ENCODE peak calls at places on chromosomes 3 and 15, in four cellular contexts. O is A673, C is hepatocyte, I is SK-N-SH. B is an unnamed sample. For H3K4me1, the result is how much of the 10 kb centered on the place peaks cover.

GRCh38 chr3:108041253-108041652 is 49.6 kb downstream of the CD47 start:
- DNase-seq in O (no peak), C (no peak), I (no peak), B (no peak)

GRCh38 chr3:184237211-184237610 is 7.8 kb downstream of the VWA5B2 start:
- DNase-seq in O (no peak), C (no peak), I (peak), B (no peak)

GRCh38 chr3:165056510-165056909 is 21.8 kb downstream of the SI start:
- DNase-seq in O (no peak), C (no peak), I (no peak), B (no peak)

GRCh38 chr15:96889734-96890480 is 559.4 kb downstream of the NR2F2 start:
- DNase-seq in O (peak), C (no peak), I (no peak), B (no peak)

GRCh38 chr15:57635300-57635944 is 43.7 kb downstream of the MYZAP start:
- DNase-seq in O (no peak), C (no peak), I (no peak), B (no peak)

GRCh38 chr3:40780341-40780800 is 255.6 kb downstream of the ZNF621 start:
- DNase-seq in O (no peak), C (peak), I (no peak), B (no peak)

GRCh38 chr15:76470691-76471090 is 134.1 kb downstream of the ISL2 start:
- DNase-seq in O (no peak), C (no peak), I (no peak), B (no peak)

GRCh38 chr3:17639765-17640164 is 102.7 kb downstream of the TBC1D5 start:
- DNase-seq in O (peak), C (peak), I (no peak), B (no peak)

GRCh38 chr3:48273594-48274211 is 32.8 kb downstream of the ZNF589 start:
- DNase-seq in O (peak), C (peak), I (peak), B (no peak)

GRCh38 chr3:100941046-100941445 is 52.2 kb downstream of the ABI3BP start:
- DNase-seq in O (no peak), C (no peak), I (no peak), B (no peak)

GRCh38 chr3:157388976-157389375 is 47.7 kb upstream of the PTX3 start:
- DNase-seq in O (no peak), C (no peak), I (no peak), B (no peak)

GRCh38 chr15:38714309-38715072 is 149.9 kb upstream of the RASGRP1 start:
- DNase-seq in O (no peak), C (peak), I (no peak), B (no peak)

GRCh38 chr3:12969487-12969886 is 103.7 kb downstream of the IQSEC1 start:
- DNase-seq in O (no peak), C (peak), I (no peak), B (no peak)

GRCh38 chr3:106251160-106251892 is 382.5 kb upstream of the CBLB start:
- DNase-seq in O (no peak), C (no peak), I (no peak), B (no peak)

GRCh38 chr3:20057612-20058180 is 17.4 kb downstream of the KAT2B start:
- DNase-seq in O (no peak), C (no peak), I (no peak), B (no peak)

GRCh38 chr3:169746924-169747323 is 17.9 kb downstream of the TERC start:
- DNase-seq in O (no peak), C (no peak), I (no peak), B (no peak)

GRCh38 chr3:167735233-167736107 is at the start of gene SERPINI1:
- DNase-seq in O (peak), C (peak), I (peak), B (peak)

DNA sequence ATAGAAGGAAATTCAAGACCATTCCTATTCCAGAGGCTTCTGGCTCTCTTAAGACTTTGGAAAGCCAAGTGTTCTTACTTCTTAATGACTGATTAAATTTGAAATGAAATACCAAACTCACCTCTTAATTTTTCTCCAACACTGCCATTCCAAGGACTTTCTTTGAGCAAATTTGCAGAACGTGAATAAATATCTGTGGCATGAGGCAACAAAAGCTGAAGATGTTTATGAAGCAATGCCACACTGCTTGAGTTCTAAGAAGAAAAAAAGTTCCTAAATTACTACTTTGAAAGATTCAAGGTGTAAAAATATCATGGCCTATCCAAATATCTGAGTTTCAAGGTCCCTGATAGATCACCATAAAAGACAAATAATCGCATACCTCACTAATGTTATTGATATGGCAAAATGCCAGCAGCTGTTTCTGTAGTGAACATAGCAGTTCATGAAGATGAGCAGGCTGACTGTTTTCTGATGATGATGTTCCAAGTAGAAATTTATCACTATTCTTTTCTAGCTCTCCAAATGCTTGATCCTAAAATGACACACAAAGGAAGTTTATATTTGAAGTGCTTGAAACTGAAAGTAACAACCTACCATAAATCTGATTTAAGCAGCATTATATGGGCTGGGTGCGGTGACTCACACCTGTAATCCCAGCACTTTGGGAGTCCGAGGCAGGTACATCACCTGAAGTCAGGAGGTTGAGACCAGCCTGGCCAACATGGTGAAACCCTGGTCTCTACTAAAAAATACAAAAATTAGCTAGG is 104.4 kb downstream of the HERC1 start:
- DNase-seq in O (no peak), C (no peak), I (no peak), B (no peak)
- H3K27ac ChIP-seq in O (no peak), C (no peak), I (no peak), B (no peak)

GRCh38 chr15:74423443-74424257 is 10.1 kb downstream of the SEMA7A start:
- DNase-seq in O (no peak), C (no peak), I (no peak), B (no peak)

GRCh38 chr15:74424901-74425528 is 8.7 kb downstream of the SEMA7A start:
- DNase-seq in O (no peak), C (no peak), I (no peak), B (no peak)

GRCh38 chr15:74421302-74422245 is 12.2 kb downstream of the SEMA7A start:
- DNase-seq in O (no peak), C (no peak), I (no peak), B (no peak)

GRCh38 chr15:74422370-74422722 is 11.4 kb downstream of the SEMA7A start:
- DNase-seq in O (no peak), C (no peak), I (no peak), B (no peak)

DNA sequence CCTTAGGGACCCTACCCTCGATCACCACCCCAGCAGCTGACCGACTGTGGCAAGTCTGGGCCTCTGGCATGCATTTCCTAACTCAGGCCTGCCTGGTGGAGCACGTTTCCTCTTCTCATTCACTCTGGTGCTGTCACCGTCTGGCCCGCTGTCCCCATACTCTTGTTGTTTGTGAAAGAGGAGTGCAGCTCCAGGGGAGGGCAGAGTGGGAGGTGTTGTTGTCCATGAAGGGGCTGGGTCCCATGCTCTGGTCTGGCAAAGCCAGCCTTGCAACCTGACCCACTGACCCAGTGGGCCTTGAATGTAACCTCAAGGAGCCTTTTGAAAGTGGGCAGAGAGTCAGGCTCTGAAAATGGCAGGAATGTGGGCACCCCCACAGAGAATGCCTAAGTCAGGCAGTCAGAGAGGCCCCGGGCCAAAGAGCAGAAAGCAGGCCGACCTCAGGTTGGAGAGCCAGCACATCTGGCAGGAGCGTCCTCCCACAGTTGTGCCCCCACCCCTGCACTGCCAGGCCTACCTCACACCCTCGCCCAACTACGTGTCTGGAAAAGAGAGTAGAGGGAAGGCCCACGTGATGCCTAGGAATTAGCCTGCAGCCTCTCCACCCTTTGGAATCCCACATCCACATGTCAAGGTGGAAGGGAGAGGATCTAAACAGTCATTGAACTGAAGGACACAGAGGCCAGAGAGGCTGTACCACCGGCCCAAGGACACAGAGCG is 10.9 kb downstream of the SEMA7A start:
- DNase-seq in O (no peak), C (no peak), I (no peak), B (no peak)
- H3K4me1 ChIP-seq in O (under half), C (under half), I (under half), B (under half)

DNA sequence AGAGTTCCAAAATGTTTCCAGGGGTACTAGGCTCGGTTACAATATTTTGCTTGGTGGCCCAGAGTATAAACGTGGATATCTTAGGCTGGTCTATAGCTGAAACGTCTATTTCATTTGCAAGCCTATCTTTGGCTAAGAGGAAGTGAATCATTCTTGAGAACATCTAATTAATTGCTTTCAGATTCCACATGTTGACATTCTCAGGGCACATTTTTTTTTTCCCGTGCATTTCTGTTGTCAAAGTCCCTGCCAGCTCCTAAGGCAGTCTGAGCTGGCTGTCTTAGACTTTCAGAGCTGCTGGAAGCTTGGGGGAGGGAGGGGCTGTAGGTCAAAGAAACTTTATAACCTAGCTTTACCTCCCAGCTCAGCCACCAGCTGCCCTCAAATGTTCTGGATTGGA is 23.2 kb upstream of the LAMP3 start:
- DNase-seq in O (peak), C (peak), I (no peak), B (no peak)
- H3K27ac ChIP-seq in O (no peak), C (no peak), I (peak), B (no peak)

DNA sequence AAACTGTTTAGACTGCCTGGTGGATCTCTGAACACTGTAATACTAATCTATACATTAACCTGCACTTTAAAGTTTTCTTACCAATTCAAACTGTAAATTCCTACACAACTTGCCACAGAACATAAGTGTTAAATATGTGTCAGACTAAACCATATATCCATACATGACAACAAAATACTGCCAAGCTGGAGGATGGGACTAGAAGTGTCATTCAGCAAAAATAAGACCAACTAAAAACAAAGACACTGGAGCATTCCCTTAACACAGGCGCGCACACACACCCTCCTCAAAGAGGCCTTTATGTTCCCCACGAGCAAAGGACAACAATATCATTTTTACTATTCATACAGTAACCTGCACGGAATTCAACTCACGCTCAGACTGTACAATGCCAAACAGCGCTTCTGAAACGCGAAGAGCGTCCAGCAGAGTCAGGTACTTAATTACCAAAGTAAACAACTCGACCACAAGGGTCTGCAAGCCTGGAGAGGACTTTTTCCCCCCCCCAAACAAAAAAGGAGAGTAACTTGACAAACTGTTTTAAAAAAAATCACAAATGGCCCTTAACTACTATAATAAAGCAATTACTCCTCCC is 1.1 kb downstream of the DCUN1D1 start:
- DNase-seq in O (no peak), C (peak), I (no peak), B (no peak)
- H3K4me1 ChIP-seq in O (under half), C (under half), I (under half), B (under half)